ENCODE peak calls at places on chromosome 20, in six cellular contexts. T is stimulated activated naive CD4-positive, alpha-beta T cell; R is activated T-helper 1 cell treated with anti-CD3 and anti-CD28 coated beads, Interleukin-12 subunit alpha, Interleukin-12 subunit beta, Interleukin-2, Interleukin-4 antibody, amounts not matched to agents 30 ng/mL and 10 ng/mL and 1 ng/mL, durations not matched to agents 14 hours and 24 hours and 36 hours; D is activated gamma-delta T cell treated with anti-CD3 and anti-CD28 coated beads, Interleukin-2, amount 50 U/mL, for 16 hours; Q is left colon; V is NCI-H2171. Z is an unnamed sample.

GRCh38 chr20:51054233-51054632 is 31.3 kb upstream of the KCNG1 start:
- DNase-seq in D (no peak), V (no peak), R (no peak), T (no peak), Q (no peak), Z (no peak)

GRCh38 chr20:3577366-3577765 is 85.8 kb downstream of the GFRA4 start:
- DNase-seq in Q (no peak), R (no peak), V (no peak), D (no peak), T (no peak), Z (no peak)

GRCh38 chr20:38094373-38094775 is 60.8 kb downstream of the RPRD1B start:
- DNase-seq in D (no peak), R (peak; percentile 30), V (no peak), Q (no peak), T (no peak), Z (peak; percentile 58)

GRCh38 chr20:17460119-17460518 is 71.1 kb downstream of the BFSP1 start:
- DNase-seq in D (no peak), T (no peak), Q (no peak), V (no peak), R (no peak), Z (no peak)

GRCh38 chr20:31560900-31561598 is 44.0 kb upstream of the ID1 start:
- DNase-seq in V (no peak), Q (peak; percentile 54), R (no peak), T (no peak), D (no peak), Z (no peak)

GRCh38 chr20:17505664-17506517 is 25.3 kb downstream of the BFSP1 start:
- DNase-seq in T (no peak), Q (no peak), D (peak; percentile 55), R (peak; percentile 16), V (no peak), Z (peak; percentile 62)

GRCh38 chr20:36312724-36313441 is 6.7 kb downstream of the DLGAP4 start:
- DNase-seq in T (no peak), V (no peak), R (no peak), D (no peak), Q (no peak), Z (no peak)

GRCh38 chr20:32898721-32899120 is 40.0 kb downstream of the EFCAB8 start:
- DNase-seq in R (no peak), V (no peak), Q (no peak), T (no peak), D (no peak), Z (no peak)

GRCh38 chr20:63955846-63956663 is at the start of gene UCKL1:
- DNase-seq in D (peak; percentile 82), V (peak; percentile 97), R (peak; percentile 88), T (peak; percentile 94), Q (peak; percentile 92), Z (peak; percentile 81)

GRCh38 chr20:54606384-54606783 is 131.0 kb downstream of the DOK5 start:
- DNase-seq in Q (no peak), T (no peak), D (no peak), V (no peak), R (no peak), Z (no peak)

GRCh38 chr20:63314015-63314471 is 21.1 kb downstream of the COL20A1 start:
- DNase-seq in V (no peak), Q (no peak), T (no peak), R (no peak), D (no peak), Z (no peak)

Z was measured in stimulated activated effector memory CD8-positive, alpha-beta T cell treated with anti-CD3 and anti-CD28 coated beads, Interleukin-12 subunit alpha, Interleukin-12 subunit beta, amount 100 ng/mL, for 72 hours.